ENCODE peak calls at places on chromosomes 16 and 17, in ten cellular contexts. J is SJSA1; F is IMR-90; M is lower lobe of right lung; H is pancreas; E is mesendoderm; K is Caco-2; N is right atrium auricular region; Y is CD8-positive, alpha-beta T cell; O is stomach. V is an unnamed sample.

GRCh38 chr17:57925361-57925990 is 29.7 kb downstream of the CUEDC1 start:
- DNase-seq in N (no peak), F (no peak), E (no peak), J (no peak), M (no peak), O (no peak), H (no peak), Y (no peak), K (no peak), V (no peak)

GRCh38 chr17:78144146-78144719 is 2.0 kb upstream of the C17orf99 start:
- DNase-seq in N (peak; percentile 79), Y (no peak), H (peak; percentile 84), E (no peak), J (no peak), K (no peak), M (peak; percentile 89), F (peak; percentile 76), O (peak; percentile 90), V (no peak)

GRCh38 chr16:88702364-88703210 is 3.6 kb downstream of the RNF166 start:
- DNase-seq in N (no peak), O (no peak), E (no peak), F (no peak), K (no peak), H (no peak), M (no peak), Y (peak; percentile 34), J (no peak), V (no peak)

GRCh38 chr17:32335647-32336046 is 6.3 kb downstream of the C17orf75 start:
- DNase-seq in J (peak; percentile 33), H (no peak), E (no peak), M (no peak), O (no peak), F (peak; percentile 58), K (no peak), Y (no peak), N (no peak), V (no peak)

GRCh38 chr17:49548506-49549310 is 27.0 kb upstream of the NXPH3 start:
- DNase-seq in H (no peak), M (no peak), O (peak; percentile 55), J (peak; percentile 34), K (peak; percentile 77), E (peak; percentile 76), F (peak; percentile 30), N (no peak), Y (no peak), V (peak; percentile 87)

GRCh38 chr16:25107466-25107792 is 4.1 kb upstream of the LCMT1 start:
- DNase-seq in H (no peak), J (no peak), K (no peak), M (no peak), Y (no peak), E (no peak), N (no peak), F (no peak), O (no peak), V (peak; percentile 33)

GRCh38 chr16:88194397-88195020 is 188.2 kb upstream of the ZNF469 start:
- DNase-seq in K (no peak), O (no peak), J (no peak), H (no peak), N (no peak), F (peak; percentile 22), E (no peak), M (no peak), Y (no peak), V (peak; percentile 56)

GRCh38 chr16:54817432-54817831 is 113.2 kb upstream of the IRX5 start:
- DNase-seq in M (no peak), Y (no peak), K (peak; percentile 35), J (no peak), F (no peak), E (peak; percentile 49), H (no peak), N (no peak), O (peak; percentile 40), V (peak; percentile 25)

GRCh38 chr17:42049834-42050359 is 504 bp downstream of the C17orf113 start:
- DNase-seq in F (no peak), Y (no peak), E (no peak), K (peak; percentile 42), O (no peak), N (no peak), M (no peak), J (peak; percentile 25), H (no peak), V (no peak)

GRCh38 chr16:75238853-75239371 is 12.5 kb downstream of the BCAR1 start:
- DNase-seq in E (no peak), K (no peak), M (no peak), J (peak; percentile 54), H (no peak), F (no peak), N (no peak), Y (no peak), O (no peak), V (peak; percentile 76)

GRCh38 chr16:26795184-26795583 is 271.5 kb upstream of the C16orf82 start:
- DNase-seq in N (no peak), H (no peak), O (no peak), M (no peak), Y (no peak), E (peak; percentile 58), F (no peak), K (peak; percentile 1), J (no peak), V (peak; percentile 22)

GRCh38 chr16:86924537-86924936 is 346.2 kb downstream of the FOXL1 start:
- DNase-seq in E (no peak), J (peak; percentile 42), N (no peak), Y (no peak), K (no peak), O (no peak), F (peak; percentile 97), H (no peak), M (no peak), V (no peak)

GRCh38 chr16:25395528-25395927 is 137.9 kb upstream of the ZKSCAN2 start:
- DNase-seq in N (no peak), O (no peak), F (no peak), H (no peak), Y (no peak), J (no peak), K (no peak), M (no peak), E (peak; percentile 54), V (peak; percentile 5)

GRCh38 chr16:85457366-85457765 is 155.8 kb upstream of the GSE1 start:
- DNase-seq in O (no peak), J (no peak), K (no peak), M (no peak), N (no peak), H (no peak), E (no peak), F (no peak), Y (no peak), V (no peak)

GRCh38 chr17:61291457-61292311 is 108.0 kb upstream of the TBX2 start:
- DNase-seq in F (no peak), K (no peak), N (no peak), M (no peak), Y (no peak), J (no peak), H (no peak), O (no peak), E (no peak), V (no peak)

GRCh38 chr17:29148257-29148789 is 31.9 kb downstream of the MYO18A start:
- DNase-seq in F (no peak), N (no peak), J (no peak), K (peak; percentile 33), Y (no peak), M (peak; percentile 80), H (no peak), E (no peak), O (no peak), V (no peak)

DNA sequence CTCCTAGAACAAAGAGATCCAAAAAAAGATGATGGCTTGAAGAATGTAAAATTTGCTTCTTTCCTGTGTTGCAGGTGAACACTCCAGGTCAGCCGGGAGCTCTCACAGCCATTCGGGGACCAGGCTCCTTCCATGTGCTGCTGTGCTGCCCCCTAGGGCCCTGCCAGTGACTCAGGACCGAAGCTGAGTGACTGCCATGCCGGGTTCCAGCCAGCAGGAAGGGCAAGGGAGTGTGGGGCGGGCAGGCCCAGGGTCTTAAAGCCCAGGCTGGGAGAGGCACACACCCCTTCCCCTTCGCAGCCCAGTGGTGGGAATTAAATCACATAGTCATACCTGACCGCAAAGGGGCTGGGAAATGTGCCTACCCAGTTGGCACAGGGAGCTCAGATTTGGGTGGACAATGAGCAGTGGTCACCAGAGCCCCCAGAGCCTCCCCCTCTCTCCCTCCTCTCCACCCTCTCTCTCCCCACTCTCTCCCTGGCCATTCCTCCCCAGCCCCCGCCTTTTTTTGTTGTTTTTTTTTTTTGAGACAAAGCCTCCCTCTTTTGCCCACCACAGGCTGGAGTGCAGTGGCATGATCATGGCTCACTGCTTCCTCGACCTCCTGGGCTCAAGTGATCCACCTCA is 11.5 kb downstream of the EPOP start:
- DNase-seq in K (peak; percentile 95), N (no peak), F (peak; percentile 29), E (peak; percentile 96), O (peak; percentile 76), J (no peak), Y (peak; percentile 26), H (peak; percentile 52), M (peak; percentile 74), V (peak; percentile 92)
- H3K4me3 ChIP-seq in K (no peak overlapping the region), N (no peak overlapping the region), F (no peak overlapping the region), E (no peak overlapping the region), O (no peak overlapping the region), J (no peak overlapping the region), Y (no peak overlapping the region), H (no peak overlapping the region), M (no peak overlapping the region), V (no peak overlapping the region)

GRCh38 chr17:64007838-64008282 is 9.7 kb downstream of the PRR29 start:
- DNase-seq in Y (no peak), M (no peak), N (peak; percentile 61), K (no peak), F (no peak), E (no peak), J (no peak), H (peak; percentile 14), O (no peak), V (peak; percentile 28)
- H3K36me3 ChIP-seq in Y (peaks cover 33% of the 10 kb centered on the region), M (peaks cover 19% of the 10 kb centered on the region), N (no peaks in the 10 kb centered on the region), K (no peaks in the 10 kb centered on the region), F (no peaks in the 10 kb centered on the region), E (no peaks in the 10 kb centered on the region), J (no peaks in the 10 kb centered on the region), H (no peaks in the 10 kb centered on the region), O (no peaks in the 10 kb centered on the region), V (no peaks in the 10 kb centered on the region)

DNA sequence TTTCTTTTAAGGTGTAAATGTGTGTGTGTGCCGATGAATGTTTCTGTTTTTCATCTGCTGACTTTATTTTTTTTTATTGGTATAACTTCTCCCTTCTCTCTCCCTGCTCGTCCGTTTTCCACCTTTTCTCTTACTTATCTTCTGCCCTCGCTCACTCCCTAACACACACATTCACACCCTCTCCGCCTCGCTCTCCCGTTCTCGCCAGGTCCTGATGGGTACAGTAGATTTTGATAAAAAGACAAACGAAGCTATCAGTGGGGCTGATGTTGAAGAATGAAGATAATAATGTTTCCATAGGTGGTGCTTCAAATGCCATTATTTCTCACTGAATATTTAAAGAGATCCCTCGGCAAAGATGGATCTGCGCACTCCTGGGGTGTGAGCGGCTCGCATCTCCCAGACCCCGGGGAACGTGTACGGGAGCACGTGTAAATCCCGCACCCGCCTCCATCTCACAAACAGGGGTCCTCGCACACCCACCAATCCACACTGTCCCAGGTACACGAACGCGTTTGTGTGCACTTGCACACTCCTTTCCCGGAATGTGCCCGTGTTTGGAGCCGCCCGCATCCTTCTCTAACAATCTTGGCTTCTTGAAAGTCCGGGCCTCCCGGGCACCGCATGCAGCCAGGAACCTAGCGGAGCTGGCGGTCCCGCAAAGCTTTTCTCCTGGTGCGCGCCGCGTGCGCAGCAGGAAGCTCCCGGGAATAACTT is 2.4 kb upstream of the SALL1 start:
- DNase-seq in K (no peak), F (no peak), H (no peak), J (no peak), O (no peak), E (peak; percentile 85), M (no peak), N (no peak), Y (no peak), V (peak; percentile 68)
- H3K27me3 ChIP-seq in K (no peaks in the 10 kb centered on the region), F (peaks cover 3% of the 10 kb centered on the region), H (peaks cover 43% of the 10 kb centered on the region), J (no peaks in the 10 kb centered on the region), O (peaks cover 100% of the 10 kb centered on the region), E (no peaks in the 10 kb centered on the region), M (peaks cover 97% of the 10 kb centered on the region), N (peaks cover 17% of the 10 kb centered on the region), Y (peaks cover 8% of the 10 kb centered on the region), V (peaks cover 58% of the 10 kb centered on the region)

GRCh38 chr17:47335101-47335936 is 11.6 kb downstream of the EFCAB13 start:
- DNase-seq in J (no peak), N (no peak), K (no peak), H (no peak), F (no peak), E (peak; percentile 82), M (no peak), O (no peak), Y (no peak), V (no peak)
- H3K4me3 ChIP-seq in J (no peak overlapping the region), N (no peak overlapping the region), K (no peak overlapping the region), H (no peak overlapping the region), F (no peak overlapping the region), E (no peak overlapping the region), M (no peak overlapping the region), O (no peak overlapping the region), Y (no peak overlapping the region), V (no peak overlapping the region)